ENCODE peak calls at places on chromosomes 4 and X, in six cellular contexts. T, E, I, B, W and P are unnamed samples.

GRCh38 chr4:1713003-1713397 is 881 bp upstream of the SLBP start:
- DNase-seq in T (no peak), E (no peak), I (no peak), B (no peak), W (no peak), P (no peak)

GRCh38 chrX:133859860-133860259 is 125.5 kb downstream of the GPC3 start:
- DNase-seq in T (no peak), E (no peak), I (no peak), B (no peak), W (no peak), P (no peak)

GRCh38 chr4:149166365-149166764 is 649.3 kb downstream of the IQCM start:
- DNase-seq in T (no peak), E (no peak), I (no peak), B (no peak), W (no peak), P (no peak)

GRCh38 chr4:76987153-76987562 is 37.6 kb downstream of the SEPTIN11 start:
- DNase-seq in T (no peak), E (no peak), I (peak), B (no peak), W (peak), P (peak)

GRCh38 chrX:129697204-129697829 is 41.5 kb upstream of the XPNPEP2 start:
- DNase-seq in T (peak), E (no peak), I (no peak), B (no peak), W (no peak), P (no peak)

GRCh38 chr4:185817403-185817818 is 5.4 kb upstream of the SORBS2 start:
- DNase-seq in T (no peak), E (no peak), I (peak), B (no peak), W (no peak), P (peak)

GRCh38 chr4:101697266-101697665 is 93.3 kb upstream of the BANK1 start:
- DNase-seq in T (no peak), E (no peak), I (no peak), B (no peak), W (no peak), P (no peak)

GRCh38 chr4:164438321-164438720 is 315.6 kb upstream of the SMIM31 start:
- DNase-seq in T (no peak), E (no peak), I (no peak), B (no peak), W (no peak), P (no peak)

GRCh38 chrX:2374086-2374485 is 126.7 kb downstream of the DHRSX start:
- DNase-seq in T (peak), E (no peak), I (no peak), B (no peak), W (no peak), P (no peak)

GRCh38 chrX:8864151-8864550 is 63.0 kb upstream of the FAM9A start:
- DNase-seq in T (no peak), E (no peak), I (no peak), B (no peak), W (no peak), P (no peak)

GRCh38 chr4:77899607-77900006 is 37.0 kb downstream of the MRPL1 start:
- DNase-seq in T (no peak), E (no peak), I (no peak), B (no peak), W (no peak), P (no peak)

DNA sequence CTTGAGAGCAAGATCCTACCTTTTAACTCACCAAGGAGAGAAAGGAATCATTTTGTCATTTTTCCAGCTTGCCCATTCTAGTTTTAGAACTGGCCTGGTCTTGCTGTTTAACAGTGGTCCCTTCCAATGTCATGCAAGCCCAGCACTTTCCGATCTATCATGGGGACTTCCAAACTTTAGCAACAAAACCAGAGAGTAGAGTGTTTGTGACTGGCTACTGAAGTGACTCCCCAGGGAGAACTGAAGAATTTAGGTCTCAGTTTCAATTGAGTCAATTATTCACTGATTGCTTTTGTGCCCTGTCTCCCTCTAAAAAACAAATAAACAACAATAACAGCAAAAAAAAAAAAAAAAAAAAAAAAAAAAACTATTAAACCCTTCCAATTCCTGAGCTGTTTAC is 108.3 kb downstream of the LHFPL1 start:
- DNase-seq in T (no peak), E (no peak), I (no peak), B (no peak), W (no peak), P (no peak)
- TF ChIP-seq POLR2A in T (no peak), E (no peak), I (no peak), B (no peak), W (no peak), P (no peak)

DNA sequence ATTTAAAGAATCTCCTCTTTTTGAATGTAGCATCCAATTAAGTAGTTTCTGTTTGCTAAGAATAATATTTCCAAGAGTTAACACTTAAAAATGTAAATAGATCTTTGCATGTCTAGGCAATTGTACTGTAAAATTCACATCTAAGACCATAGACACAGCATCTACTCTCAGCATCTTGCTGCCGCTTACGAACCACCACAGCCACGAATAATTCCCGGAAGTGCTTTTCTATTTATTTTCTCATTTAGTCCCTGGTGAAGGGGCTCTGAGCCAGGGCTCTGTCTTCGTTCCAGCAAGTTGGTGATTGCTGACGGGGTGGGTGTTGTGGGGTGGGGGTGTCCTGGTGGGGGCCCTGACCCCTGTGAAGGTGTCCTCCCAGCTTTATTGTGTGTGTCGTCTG is 1.5 kb downstream of the NSG1 start:
- DNase-seq in T (no peak), E (no peak), I (no peak), B (no peak), W (no peak), P (no peak)
- H3K4me3 ChIP-seq in T (no peak), E (no peak), I (no peak), B (peak), W (no peak), P (no peak)

DNA sequence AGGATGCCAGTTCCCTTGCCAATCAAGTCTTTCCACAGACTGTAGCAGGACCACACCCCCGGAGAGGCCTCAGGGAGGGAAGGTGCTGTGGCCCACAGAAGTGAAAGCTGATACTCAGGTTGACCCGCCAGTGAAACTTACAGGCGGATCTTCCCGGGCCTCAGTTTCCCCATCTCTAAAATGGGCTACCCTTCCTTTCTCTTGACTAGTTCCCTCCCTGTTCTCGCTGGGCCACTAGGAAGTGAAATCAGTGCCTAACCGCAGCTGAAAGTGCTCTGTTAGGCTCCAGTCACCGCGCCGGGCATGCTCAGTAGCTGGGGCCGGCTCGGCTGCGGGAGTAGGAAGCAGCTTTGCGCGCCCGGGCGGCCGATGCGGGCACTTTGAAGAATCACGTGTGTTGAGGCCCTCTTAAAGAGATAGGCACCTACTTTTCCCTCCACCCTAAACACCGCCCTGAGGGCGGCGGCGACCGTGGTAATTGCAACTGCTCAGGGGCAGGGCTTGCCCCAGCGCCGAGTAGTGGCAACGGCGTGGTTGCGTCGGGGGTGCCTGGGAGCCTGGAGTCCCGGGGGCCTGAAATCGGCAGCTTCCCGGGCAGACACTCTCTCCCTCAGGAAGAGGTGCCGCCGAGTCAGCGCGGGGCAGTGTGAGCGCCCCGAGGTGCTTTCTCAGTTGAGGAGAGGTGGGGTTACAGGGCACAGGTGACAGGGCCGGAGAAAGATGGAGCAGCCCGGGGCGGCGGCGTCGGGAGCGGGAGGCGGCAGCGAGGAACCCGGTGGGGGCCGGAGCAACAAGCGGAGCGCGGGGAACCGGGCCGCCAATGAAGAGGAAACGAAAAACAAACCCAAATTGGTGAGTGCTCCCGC is at the start of gene DIAPH2:
- DNase-seq in T (peak), E (peak), I (peak), B (peak), W (peak), P (peak)
- TF ChIP-seq POLR2A in T (no peak), E (peak), I (peak), B (no peak), W (peak), P (peak)

DNA sequence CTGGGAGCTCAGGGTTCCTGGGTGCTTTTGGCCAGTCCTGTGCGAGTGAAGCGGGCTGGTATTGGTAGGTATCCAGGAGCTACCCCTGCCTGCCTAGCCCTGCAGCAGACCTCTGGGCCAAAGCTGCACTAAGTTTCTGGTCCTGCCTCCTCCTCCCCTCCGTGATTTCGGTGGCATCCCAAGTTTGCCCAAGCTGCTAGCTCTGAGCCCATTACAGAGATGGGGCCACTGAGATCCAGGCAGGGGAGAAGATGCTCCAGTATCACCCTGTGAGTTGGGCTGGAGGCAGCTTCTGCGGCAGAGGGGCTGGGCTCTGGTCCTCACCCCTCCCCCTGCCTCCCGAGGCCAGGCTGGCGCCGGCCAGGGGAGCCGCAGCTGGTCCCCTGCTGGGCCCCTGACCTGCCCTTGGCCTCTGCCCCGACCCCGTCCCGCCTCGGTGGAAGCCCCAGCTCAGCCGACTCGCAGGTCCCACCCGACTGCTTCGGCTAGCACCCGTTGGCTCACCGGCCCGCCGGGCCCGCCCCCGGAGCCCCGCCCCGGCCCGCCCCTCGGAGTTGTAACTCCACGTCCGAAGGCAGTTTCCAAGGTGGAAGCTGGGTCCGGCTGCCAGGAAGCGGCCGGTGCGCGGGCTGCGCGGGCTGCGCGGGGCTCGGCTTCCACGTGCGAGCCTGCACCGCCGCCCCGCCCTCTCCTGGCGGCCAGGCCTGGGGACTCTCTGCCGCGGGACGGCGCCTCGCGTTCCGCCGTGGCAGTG is at the start of gene DUSP9:
- DNase-seq in T (peak), E (peak), I (peak), B (peak), W (peak), P (no peak)
- H3K4me3 ChIP-seq in T (no peak), E (peak), I (no peak), B (peak), W (no peak), P (peak)

GRCh38 chrX:43898406-43898805 is 16.2 kb upstream of the MAOB start:
- DNase-seq in T (no peak), E (peak), I (no peak), B (no peak), W (no peak), P (no peak)
- TF ChIP-seq POLR2A in T (no peak), E (no peak), I (no peak), B (no peak), W (no peak), P (no peak)